ENCODE peak calls at places on chromosomes 3 and 15, in eight cellular contexts. M is endothelial cell, P is astrocyte, B is cardiac muscle cell, F is WERI-Rb-1, A is fibroblast of lung, X is hepatocyte, T is PC-9. Y is an unnamed sample.

GRCh38 chr15:76730262-76730661 is 174.9 kb downstream of the SCAPER start:
- DNase-seq in M (no peak), F (no peak), P (peak), A (peak), B (no peak), T (no peak), X (no peak), Y (no peak)

GRCh38 chr3:17412950-17413530 is 329.4 kb downstream of the TBC1D5 start:
- DNase-seq in P (peak), X (peak), F (peak), T (no peak), M (peak), B (peak), A (peak), Y (peak)

GRCh38 chr3:171640520-171641412 is 169.5 kb downstream of the PLD1 start:
- DNase-seq in P (peak), M (no peak), F (peak), T (no peak), B (peak), A (peak), X (peak), Y (no peak)

GRCh38 chr3:73719877-73720276 is 95.1 kb upstream of the PDZRN3 start:
- DNase-seq in B (peak), X (peak), F (no peak), M (no peak), P (peak), A (peak), T (no peak), Y (no peak)

GRCh38 chr3:53464424-53464823 is 30.0 kb upstream of the CACNA1D start:
- DNase-seq in F (no peak), X (peak), P (no peak), M (no peak), A (peak), T (no peak), B (no peak), Y (peak)

GRCh38 chr3:17372811-17373210 is 369.6 kb downstream of the TBC1D5 start:
- DNase-seq in M (no peak), A (peak), X (no peak), B (peak), F (no peak), P (peak), T (peak), Y (no peak)

GRCh38 chr3:27633224-27633545 is 88.9 kb downstream of the EOMES start:
- DNase-seq in P (peak), A (peak), F (no peak), B (peak), X (no peak), M (no peak), T (no peak), Y (no peak)

GRCh38 chr3:172373912-172374311 is 74.3 kb downstream of the GHSR start:
- DNase-seq in T (no peak), M (no peak), A (no peak), X (no peak), P (no peak), F (no peak), B (no peak), Y (no peak)

GRCh38 chr3:12158387-12159226 is at the start of gene TIMP4:
- DNase-seq in T (peak), F (no peak), A (peak), P (peak), X (peak), M (no peak), B (peak), Y (peak)

GRCh38 chr15:79130535-79131130 is 40.1 kb upstream of the RASGRF1 start:
- DNase-seq in M (no peak), A (no peak), T (no peak), F (peak), B (no peak), P (no peak), X (no peak), Y (no peak)

GRCh38 chr3:195397524-195397923 is 45.3 kb downstream of the ACAP2 start:
- DNase-seq in X (no peak), P (no peak), M (no peak), A (no peak), B (no peak), F (no peak), T (no peak), Y (no peak)

GRCh38 chr15:90735929-90736328 is 18.8 kb downstream of the BLM start:
- DNase-seq in P (no peak), X (no peak), A (no peak), F (no peak), T (no peak), M (no peak), B (peak), Y (no peak)

GRCh38 chr3:167406876-167407492 is 26.9 kb upstream of the ZBBX start:
- DNase-seq in F (peak), T (peak), X (peak), B (peak), M (peak), A (peak), P (peak), Y (peak)
- TF ChIP-seq CTCF in F (peak), T (peak), X (peak), B (peak), M (no peak), A (no peak), P (peak), Y (peak)

DNA sequence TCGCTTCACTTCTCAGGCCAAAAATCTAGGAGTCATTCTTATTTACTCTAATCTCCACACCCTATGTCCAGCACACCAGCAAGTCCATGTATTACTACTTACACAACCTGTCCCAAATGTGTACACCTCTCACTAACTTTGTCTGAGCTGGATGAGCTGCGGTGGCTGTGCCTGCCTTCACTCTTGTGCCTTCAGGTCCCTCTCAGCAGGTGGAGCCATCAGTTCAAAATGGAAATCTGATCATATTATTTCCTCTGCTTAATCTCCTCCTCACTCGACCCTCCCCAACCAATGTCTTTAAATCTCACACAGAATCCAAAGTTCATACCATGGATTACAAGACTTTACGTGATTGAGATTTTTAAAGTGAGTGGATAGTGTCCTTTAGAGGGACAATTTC is 82.8 kb downstream of the SSR3 start:
- DNase-seq in F (no peak), B (no peak), A (no peak), X (no peak), P (no peak), T (no peak), M (no peak), Y (no peak)
- TF ChIP-seq CTCF in F (peak), B (no peak), A (no peak), X (no peak), P (no peak), T (no peak), M (no peak), Y (no peak)

DNA sequence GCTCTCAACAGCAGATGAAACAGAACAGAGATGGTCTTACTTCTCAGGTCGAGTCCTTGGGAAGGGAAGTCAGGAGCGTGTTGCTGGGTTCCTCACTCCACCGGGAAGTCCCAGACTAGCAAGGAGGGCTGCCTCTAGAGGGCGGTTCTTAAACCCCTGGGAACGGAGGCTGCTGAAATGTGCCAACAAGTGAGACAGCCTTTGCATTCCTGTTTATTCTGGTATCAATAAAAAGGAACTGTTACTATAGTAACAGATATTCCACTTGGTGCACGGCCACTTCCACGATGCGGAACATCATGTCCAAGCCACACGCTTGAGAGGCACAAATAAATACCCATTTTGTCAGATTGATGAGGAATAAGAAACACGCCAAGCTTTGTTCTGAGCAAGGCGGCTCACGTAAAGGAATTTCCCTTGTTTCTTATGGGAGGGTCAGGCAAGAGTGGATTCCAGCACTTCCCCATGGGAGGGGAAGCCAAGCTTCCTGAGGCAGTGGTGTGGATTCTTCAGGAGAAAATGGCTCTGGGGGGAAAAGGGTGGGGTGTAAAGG is at the start of gene FAM107A:
- DNase-seq in F (no peak), B (peak), M (peak), P (peak), T (no peak), A (peak), X (no peak), Y (no peak)
- TF ChIP-seq CTCF in F (no peak), B (peak), M (no peak), P (no peak), T (no peak), A (peak), X (no peak), Y (no peak)

DNA sequence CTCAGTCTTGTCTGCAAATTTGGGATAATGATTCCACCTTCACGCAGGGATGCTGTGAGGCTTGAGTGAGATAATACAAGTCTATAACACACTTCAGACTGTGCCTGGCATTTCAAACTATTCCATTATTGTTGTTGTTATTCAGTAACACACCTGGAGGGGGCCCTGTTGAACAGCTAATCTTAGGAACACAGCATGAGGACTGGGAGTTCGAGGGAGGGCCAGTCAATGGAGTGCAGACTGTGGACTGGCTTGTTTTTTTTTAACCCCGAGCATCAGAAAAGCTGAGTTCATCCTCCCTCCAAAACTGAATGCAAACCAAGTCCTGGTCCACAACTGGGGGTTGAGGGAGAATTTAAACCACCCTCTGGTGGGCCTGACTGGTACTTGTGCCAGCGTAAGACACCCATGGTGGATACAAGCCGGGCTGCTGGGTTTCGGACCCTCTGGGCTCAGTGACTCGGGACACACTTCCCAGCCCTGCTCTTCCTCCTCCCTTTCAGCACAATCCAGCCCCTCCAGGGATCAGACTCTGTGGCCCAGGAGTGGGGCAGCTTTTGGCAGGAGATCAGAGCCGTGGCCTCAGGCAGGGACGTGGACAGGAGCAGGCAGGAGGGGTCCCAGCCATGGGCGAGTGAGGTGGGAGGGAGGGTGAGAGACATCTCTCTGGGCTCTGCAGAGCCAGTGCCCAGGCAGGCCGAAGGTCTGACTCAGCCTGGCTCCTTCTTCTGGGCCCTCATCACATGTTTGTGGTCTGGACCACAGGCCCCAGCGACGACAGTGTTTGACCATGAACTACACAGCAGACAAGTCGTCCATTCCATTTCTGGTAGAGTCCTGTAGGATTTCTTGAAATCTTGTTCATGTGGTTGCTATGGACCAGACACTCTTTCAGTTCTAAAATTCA is 36.3 kb upstream of the MEX3B start:
- DNase-seq in T (no peak), M (peak), X (no peak), P (peak), F (peak), A (peak), B (peak), Y (no peak)
- TF ChIP-seq CTCF in T (peak), M (no peak), X (no peak), P (peak), F (peak), A (peak), B (peak), Y (peak)

DNA sequence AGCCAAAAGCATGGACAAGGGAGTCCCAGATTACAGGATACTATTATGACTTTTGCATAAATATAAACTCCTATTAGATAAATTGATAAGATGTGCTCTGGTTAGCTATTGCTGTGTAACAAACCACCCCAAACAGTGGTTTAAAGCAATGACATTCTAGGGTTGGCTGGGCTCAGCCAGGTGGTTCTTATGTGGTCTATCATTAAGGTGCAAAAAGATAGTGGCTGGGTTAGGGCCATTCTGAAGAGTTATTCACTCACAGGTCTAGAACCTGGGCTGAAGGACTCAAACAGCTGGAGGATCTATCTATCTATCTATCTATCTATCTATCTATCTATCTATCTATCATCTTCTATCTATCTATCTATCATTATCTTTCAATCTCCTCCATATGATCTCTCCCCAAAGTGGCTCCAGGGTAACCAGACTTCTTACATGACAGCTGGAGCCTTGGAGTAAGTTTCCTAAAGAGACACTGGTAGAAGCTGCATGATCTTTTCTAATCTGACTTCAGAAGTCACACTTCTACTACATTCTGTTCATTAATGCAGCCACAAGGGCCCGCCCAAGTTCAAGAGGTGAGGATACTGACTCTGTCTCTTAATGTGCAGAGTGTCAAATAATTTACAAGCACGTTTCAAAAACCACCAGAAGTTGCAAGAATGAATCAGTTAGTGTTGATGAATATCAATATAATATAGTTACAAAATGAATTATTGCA is 74.9 kb upstream of the XCR1 start:
- DNase-seq in T (no peak), A (no peak), M (no peak), P (no peak), B (no peak), X (no peak), F (no peak), Y (no peak)
- TF ChIP-seq CTCF in T (peak), A (no peak), M (no peak), P (no peak), B (no peak), X (no peak), F (no peak), Y (no peak)

DNA sequence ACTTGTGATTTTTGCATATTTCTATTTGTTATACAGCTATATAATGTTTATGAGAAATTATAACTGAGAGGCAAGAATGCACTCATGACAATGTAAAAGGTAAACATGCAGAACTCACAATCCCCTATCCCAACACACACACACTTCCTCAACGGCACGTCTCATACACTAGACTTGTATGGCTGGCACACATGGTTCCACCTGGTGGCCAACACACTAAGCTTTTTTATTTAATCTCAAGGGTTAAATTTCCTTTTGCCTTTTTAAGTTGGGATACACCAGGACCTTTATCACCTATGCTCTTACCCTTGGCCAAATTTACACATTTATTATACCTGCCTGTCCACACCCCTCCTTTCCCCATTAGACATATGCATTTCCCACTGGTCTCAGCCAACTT is 88.6 kb upstream of the PSMD6 start:
- DNase-seq in T (no peak), P (no peak), F (no peak), B (no peak), A (no peak), M (no peak), X (no peak), Y (no peak)
- TF ChIP-seq CTCF in T (no peak), P (peak), F (no peak), B (no peak), A (no peak), M (no peak), X (no peak), Y (no peak)

DNA sequence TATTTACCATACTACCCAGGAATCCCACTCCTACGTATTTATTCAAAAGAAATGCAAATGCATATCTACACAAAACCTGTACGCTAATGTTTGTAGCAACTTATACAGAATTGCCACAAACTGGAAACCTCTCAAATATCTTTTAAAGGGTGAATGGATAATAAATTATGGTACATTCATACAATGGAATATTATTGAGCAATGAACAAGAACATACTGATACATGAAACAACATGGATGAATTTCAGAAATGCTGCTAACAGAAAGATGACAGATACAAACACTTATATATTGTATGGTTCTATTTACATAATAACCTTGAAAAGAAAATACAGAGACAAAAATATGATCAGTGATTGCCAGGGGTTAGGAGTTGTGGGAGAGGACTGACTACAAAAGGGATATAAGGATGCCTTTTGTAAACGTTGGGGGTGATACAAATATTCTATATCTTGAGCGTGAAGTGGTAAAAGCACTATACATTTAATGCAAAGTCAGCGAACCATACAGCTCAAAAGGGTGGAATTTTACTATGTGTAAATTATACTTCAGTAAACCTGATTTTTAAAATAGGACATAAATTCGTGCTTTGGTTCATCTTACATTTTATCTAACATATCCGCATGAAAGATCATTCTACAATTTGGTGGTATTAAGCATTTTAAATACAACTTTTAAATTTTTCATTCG is 55.0 kb upstream of the FOXB1 start:
- DNase-seq in A (no peak), X (no peak), P (no peak), F (no peak), T (no peak), M (no peak), B (no peak), Y (no peak)
- TF ChIP-seq CTCF in A (no peak), X (no peak), P (no peak), F (no peak), T (no peak), M (no peak), B (no peak), Y (no peak)

DNA sequence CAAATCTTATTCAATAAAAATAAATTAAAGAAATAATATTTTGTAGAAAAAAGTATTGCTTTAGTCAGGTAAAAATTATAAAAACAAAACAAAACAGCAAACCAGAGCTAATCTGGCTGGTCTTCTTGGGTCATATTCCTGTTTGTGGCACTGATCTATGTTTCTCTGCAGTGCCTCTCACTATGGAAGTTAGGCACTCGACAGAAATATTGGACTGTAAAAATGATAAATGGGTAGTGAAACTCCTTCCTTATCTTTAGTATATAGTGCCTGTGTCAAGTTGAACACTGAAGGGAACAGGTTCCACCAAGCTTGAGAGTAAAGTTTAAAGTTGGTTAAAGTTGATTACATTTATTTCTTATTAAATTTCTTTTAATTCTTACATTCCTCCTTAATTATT is 1195.6 kb upstream of the GBE1 start:
- DNase-seq in P (no peak), T (no peak), F (no peak), B (no peak), A (no peak), M (no peak), X (no peak), Y (no peak)
- TF ChIP-seq CTCF in P (no peak), T (no peak), F (no peak), B (no peak), A (no peak), M (no peak), X (no peak), Y (no peak)

Y was measured in Calu3.